ENCODE peak calls at places on chromosomes 7 and 10, in four cellular contexts. O is GM23338, A is left ventricle myocardium inferior, J is Panc1. S is an unnamed sample.

GRCh38 chr7:131284702-131285419 is 42.8 kb upstream of the MKLN1 start:
- DNase-seq in A (peak), O (no peak), J (no peak), S (no peak)

GRCh38 chr7:86926732-86927131 is 132.7 kb downstream of the ELAPOR2 start:
- DNase-seq in A (no peak), O (peak), J (no peak), S (no peak)

GRCh38 chr7:108372601-108373000 is 83.6 kb downstream of the NRCAM start:
- DNase-seq in J (no peak), A (no peak), O (no peak), S (no peak)

GRCh38 chr10:30481603-30482002 is 47.6 kb downstream of the MAP3K8 start:
- DNase-seq in O (no peak), A (no peak), J (no peak), S (no peak)

GRCh38 chr10:45000764-45001381 is at the start of gene ZNF22:
- DNase-seq in J (no peak), A (peak), O (peak), S (no peak)

GRCh38 chr10:87054373-87055295 is 34.5 kb downstream of the FAM25A start:
- DNase-seq in O (peak), J (no peak), A (no peak), S (no peak)

GRCh38 chr7:23598321-23598720 is 1.1 kb downstream of the CCDC126 start:
- DNase-seq in O (peak), A (no peak), J (no peak), S (no peak)

GRCh38 chr10:80579849-80580645 is 42.3 kb downstream of the SH2D4B start:
- DNase-seq in J (no peak), O (no peak), A (no peak), S (no peak)

GRCh38 chr7:129522088-129522970 is 20.0 kb downstream of the SMKR1 start:
- DNase-seq in J (no peak), O (peak), A (no peak), S (no peak)

GRCh38 chr10:80183436-80183835 is 21.9 kb downstream of the ANXA11 start:
- DNase-seq in O (no peak), A (no peak), J (no peak), S (no peak)

GRCh38 chr10:11381023-11381422 is 230.4 kb downstream of the USP6NL start:
- DNase-seq in A (no peak), J (no peak), O (no peak), S (no peak)

GRCh38 chr10:29839826-29840515 is 205.2 kb upstream of the SVIL start:
- DNase-seq in O (peak), J (no peak), A (no peak), S (peak)

GRCh38 chr7:45342236-45342635 is 184.6 kb downstream of the RAMP3 start:
- DNase-seq in A (no peak), J (no peak), O (no peak), S (no peak)

GRCh38 chr7:90570373-90570959 is 25.7 kb upstream of the CDK14 start:
- DNase-seq in A (no peak), J (no peak), O (no peak), S (no peak)

GRCh38 chr7:4450483-4450882 is 231.6 kb upstream of the FOXK1 start:
- DNase-seq in O (peak), A (no peak), J (no peak), S (no peak)

GRCh38 chr7:5452937-5453540 is 29.4 kb upstream of the TNRC18 start:
- DNase-seq in A (no peak), O (peak), J (no peak), S (no peak)

GRCh38 chr10:8051109-8051781 is 3.2 kb upstream of the GATA3 start:
- DNase-seq in O (peak), J (no peak), A (no peak), S (no peak)

GRCh38 chr10:49313501-49314070 is 14.6 kb downstream of the C10orf71 start:
- DNase-seq in A (no peak), O (no peak), J (no peak), S (no peak)

GRCh38 chr10:35329520-35329919 is 6.8 kb upstream of the CCNY start:
- DNase-seq in A (no peak), O (peak), J (no peak), S (no peak)

GRCh38 chr7:97845622-97846203 is 26.5 kb downstream of the ASNS start:
- DNase-seq in A (no peak), J (peak), O (peak), S (no peak)

GRCh38 chr10:49519717-49520116 is 19.2 kb downstream of the ERCC6 start:
- DNase-seq in J (no peak), O (no peak), A (no peak), S (no peak)

GRCh38 chr7:99210265-99210970 is 2.5 kb upstream of the KPNA7 start:
- DNase-seq in A (no peak), J (peak), O (no peak), S (peak)

GRCh38 chr10:96832721-96833219 is 672 bp downstream of the LCOR start:
- DNase-seq in J (no peak), O (peak), A (peak), S (no peak)

GRCh38 chr10:129417164-129417563 is 49.9 kb upstream of the MGMT start:
- DNase-seq in J (no peak), O (no peak), A (no peak), S (no peak)

GRCh38 chr7:157937432-157937831 is 600.6 kb downstream of the DNAJB6 start:
- DNase-seq in O (no peak), J (no peak), A (no peak), S (no peak)

GRCh38 chr7:16189026-16189715 is 232.2 kb downstream of the CRPPA start:
- DNase-seq in A (no peak), O (no peak), J (no peak), S (no peak)

GRCh38 chr7:41385996-41386395 is 316.9 kb downstream of the INHBA start:
- DNase-seq in O (peak), J (no peak), A (no peak), S (peak)

GRCh38 chr10:42982886-42983594 is 93.8 kb upstream of the RET start:
- DNase-seq in O (no peak), J (no peak), A (no peak), S (no peak)

GRCh38 chr7:105691029-105691691 is 109.9 kb upstream of the EFCAB10 start:
- DNase-seq in A (no peak), J (no peak), O (no peak), S (no peak)

GRCh38 chr7:77727936-77728701 is 31.9 kb downstream of the RSBN1L start:
- DNase-seq in A (no peak), J (no peak), O (peak), S (no peak)

GRCh38 chr7:135208417-135208793 is 2.9 kb downstream of the WDR91 start:
- DNase-seq in J (no peak), A (no peak), O (no peak), S (no peak)
- H3K27ac ChIP-seq in J (no peak), A (no peak), O (no peak), S (no peak)

GRCh38 chr10:119477444-119477843 is 65.1 kb downstream of the RGS10 start:
- DNase-seq in J (no peak), O (no peak), A (no peak), S (no peak)
- H3K27ac ChIP-seq in J (no peak), O (no peak), A (no peak), S (no peak)

GRCh38 chr7:46672861-46673260 is 751.8 kb upstream of the IGFBP3 start:
- DNase-seq in O (no peak), J (no peak), A (no peak), S (no peak)
- H3K27ac ChIP-seq in O (no peak), J (no peak), A (no peak), S (no peak)

GRCh38 chr10:114301177-114301576 is 62.1 kb downstream of the VWA2 start:
- DNase-seq in A (no peak), J (no peak), O (no peak), S (peak)
- H3K27ac ChIP-seq in A (no peak), J (no peak), O (no peak), S (no peak)

GRCh38 chr10:6202098-6202683 is 541 bp upstream of the PFKFB3 start:
- DNase-seq in J (no peak), A (no peak), O (peak), S (no peak)

GRCh38 chr10:6203331-6204062 is 765 bp downstream of the PFKFB3 start:
- DNase-seq in A (peak), J (no peak), O (peak), S (no peak)

GRCh38 chr10:6200588-6201510 is 1.9 kb upstream of the PFKFB3 start:
- DNase-seq in A (no peak), O (peak), J (no peak), S (no peak)

GRCh38 chr10:6202684-6203330 is at the start of gene PFKFB3:
- DNase-seq in A (peak), O (peak), J (peak), S (peak)

GRCh38 chr10:6201511-6201975 is 1.2 kb upstream of the PFKFB3 start:
- DNase-seq in J (no peak), A (peak), O (peak), S (peak)
- H3K27ac ChIP-seq in J (no peak), A (peak), O (no peak), S (no peak)

GRCh38 chr10:103690281-103690680 is 165.1 kb downstream of the SH3PXD2A start:
- DNase-seq in A (no peak), O (no peak), J (no peak), S (no peak)
- H3K27ac ChIP-seq in A (no peak), O (no peak), J (no peak), S (no peak)

GRCh38 chr7:93920496-93921189 is 892 bp upstream of the GNG11 start:
- DNase-seq in J (no peak), O (peak), A (no peak), S (no peak)
- H3K27ac ChIP-seq in J (peak), O (no peak), A (peak), S (no peak)

GRCh38 chr10:21296575-21297355 is 228.7 kb downstream of the SKIDA1 start:
- DNase-seq in A (no peak), J (no peak), O (no peak), S (no peak)

GRCh38 chr10:21297525-21298383 is 227.7 kb downstream of the SKIDA1 start:
- DNase-seq in A (no peak), J (no peak), O (no peak), S (no peak)

GRCh38 chr10:21290499-21291160 is 234.9 kb downstream of the SKIDA1 start:
- DNase-seq in O (no peak), J (no peak), A (no peak), S (no peak)

GRCh38 chr10:21293518-21294356 is 231.7 kb downstream of the SKIDA1 start:
- DNase-seq in J (no peak), A (no peak), O (no peak), S (no peak)

GRCh38 chr10:21292763-21293517 is 232.5 kb downstream of the SKIDA1 start:
- DNase-seq in A (peak), O (peak), J (no peak), S (peak)
- H3K27ac ChIP-seq in A (peak), O (peak), J (peak), S (peak)

GRCh38 chr7:156516791-156517378 is 123.7 kb upstream of the RNF32 start:
- DNase-seq in J (no peak), A (no peak), O (no peak), S (no peak)

GRCh38 chr7:156514851-156515250 is 125.7 kb upstream of the RNF32 start:
- DNase-seq in A (no peak), O (no peak), J (no peak), S (no peak)

GRCh38 chr7:156518466-156518865 is 122.1 kb upstream of the RNF32 start:
- DNase-seq in O (no peak), J (no peak), A (no peak), S (no peak)

GRCh38 chr7:156519070-156519469 is 121.5 kb upstream of the RNF32 start:
- DNase-seq in O (no peak), A (no peak), J (no peak), S (no peak)

DNA sequence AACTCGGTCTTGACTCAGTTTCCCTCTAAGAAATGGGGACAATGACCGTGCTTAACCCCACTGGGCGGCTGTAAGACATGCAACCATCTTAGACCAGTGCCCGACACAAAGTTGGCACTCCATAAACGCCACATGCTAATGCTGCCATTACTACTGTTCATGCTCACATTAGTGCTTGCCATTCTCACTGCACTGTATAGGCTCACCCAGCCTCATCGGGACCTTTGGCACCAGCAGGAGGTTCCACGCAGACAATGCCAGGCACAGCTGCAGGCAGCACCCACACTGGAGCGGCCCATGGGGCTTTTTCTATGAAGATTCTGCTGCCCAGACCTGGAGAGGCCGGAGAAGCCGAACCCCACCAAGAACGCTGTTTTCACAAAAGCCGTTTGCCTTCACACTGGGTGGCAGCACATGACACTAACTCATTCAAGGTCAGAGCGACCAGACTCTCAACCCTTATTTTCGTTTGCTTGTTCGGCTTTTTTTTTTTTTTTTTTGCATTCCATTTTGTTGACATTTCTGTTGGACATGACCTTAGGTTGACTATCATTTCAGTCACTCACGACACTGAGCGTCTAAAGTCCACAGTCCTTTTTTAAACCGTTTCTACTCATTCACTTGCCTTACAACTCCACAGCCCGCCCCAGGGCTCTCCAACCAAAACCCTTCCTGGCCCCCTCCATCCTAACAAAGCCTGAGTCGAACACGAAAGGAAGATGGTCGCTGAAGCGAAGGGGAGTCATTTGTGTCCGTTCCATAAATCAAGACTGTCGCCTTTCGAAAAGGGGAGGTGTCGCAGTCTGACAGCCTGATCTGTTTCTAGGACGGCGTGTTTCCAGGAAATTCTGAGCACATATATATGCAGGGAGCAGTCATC is 124.4 kb upstream of the RNF32 start:
- DNase-seq in J (no peak), A (no peak), O (no peak), S (no peak)
- H3K27ac ChIP-seq in J (no peak), A (no peak), O (no peak), S (no peak)

DNA sequence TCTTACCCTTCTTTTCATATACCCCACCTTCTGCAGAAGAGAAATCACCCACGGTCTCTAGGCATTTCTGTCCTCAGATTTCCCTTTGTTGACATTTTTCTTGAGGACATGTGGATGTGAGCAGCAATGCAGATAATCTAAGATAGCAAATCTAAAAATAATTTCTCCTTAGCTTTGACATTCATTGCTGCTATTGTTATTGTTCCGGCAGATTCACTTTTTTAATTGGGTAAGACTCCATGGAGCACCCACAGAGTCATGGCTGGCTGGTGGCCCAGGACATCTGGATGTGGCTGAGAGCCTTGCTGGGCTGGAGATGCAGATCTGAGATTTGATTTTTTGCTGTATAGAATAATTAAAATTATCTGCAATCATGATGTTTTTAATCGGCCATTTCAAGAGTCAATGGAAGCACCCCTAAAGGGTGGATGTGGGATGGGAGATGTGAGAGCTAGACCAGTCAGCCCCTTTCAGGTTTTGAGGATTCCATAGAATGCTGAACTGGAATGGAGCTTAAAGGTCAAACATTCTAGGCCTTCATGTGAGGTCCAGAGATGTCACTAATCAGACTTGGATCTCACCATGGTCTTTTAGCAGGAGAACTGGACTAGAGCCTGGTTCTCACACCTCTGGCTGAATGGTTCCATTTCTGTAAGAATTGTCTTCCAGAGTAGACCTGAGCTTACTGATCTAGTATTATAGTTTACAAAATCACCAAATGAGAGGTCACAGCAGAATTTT is 37.5 kb downstream of the TAS2R41 start:
- DNase-seq in A (no peak), J (no peak), O (no peak), S (no peak)
- H3K27ac ChIP-seq in A (no peak), J (no peak), O (no peak), S (no peak)

S was measured in epithelial cell of prostate.